ENCODE peak calls at places on chromosomes 1 and 21, in five cellular contexts. G is MV-4-11, S is anterior cingulate cortex, Z is dorsolateral prefrontal cortex, M is C1 segment of cervical spinal cord. O is an unnamed sample.

GRCh38 chr1:225689882-225690459 is 37.0 kb upstream of the ENAH start:
- DNase-seq in M (no peak), S (no peak), Z (no peak), G (peak; percentile 83), O (no peak)

GRCh38 chr1:10663668-10664035 is 132.8 kb downstream of the CASZ1 start:
- DNase-seq in S (peak; percentile 37), M (peak; percentile 24), Z (peak; percentile 75), G (no peak), O (peak; percentile 33)

GRCh38 chr1:59139396-59139795 is 157.5 kb upstream of the FGGY start:
- DNase-seq in G (no peak), Z (no peak), M (no peak), S (no peak), O (no peak)

GRCh38 chr21:31253684-31254083 is 90.4 kb downstream of the TIAM1 start:
- DNase-seq in S (no peak), M (no peak), G (no peak), Z (no peak), O (peak; percentile 64)

GRCh38 chr1:100074604-100075395 is 57.9 kb downstream of the SASS6 start:
- DNase-seq in Z (no peak), G (no peak), S (no peak), M (no peak), O (no peak)

GRCh38 chr1:94543003-94543402 is 1.4 kb upstream of the F3 start:
- DNase-seq in S (no peak), M (no peak), G (peak; percentile 57), Z (no peak), O (no peak)

GRCh38 chr1:231855966-231856365 is 229.4 kb downstream of the DISC1 start:
- DNase-seq in M (no peak), G (no peak), Z (no peak), S (no peak), O (no peak)

GRCh38 chr1:198121058-198121829 is 35.6 kb upstream of the NEK7 start:
- DNase-seq in G (no peak), Z (no peak), S (no peak), M (no peak), O (no peak)

GRCh38 chr1:159843459-159843858 is 16.8 kb downstream of the SLAMF8 start:
- DNase-seq in Z (no peak), G (no peak), M (no peak), S (no peak), O (no peak)

GRCh38 chr1:236844499-236845271 is 49.6 kb downstream of the MTR start:
- DNase-seq in Z (no peak), M (no peak), S (no peak), G (no peak), O (no peak)

GRCh38 chr1:190102757-190103326 is 374.8 kb downstream of the BRINP3 start:
- DNase-seq in Z (no peak), G (no peak), S (no peak), M (no peak), O (no peak)

GRCh38 chr21:17732306-17732705 is 86.8 kb downstream of the C21orf91 start:
- DNase-seq in G (no peak), Z (no peak), S (no peak), M (no peak), O (no peak)

GRCh38 chr1:51855624-51856023 is 22.9 kb downstream of the NRDC start:
- DNase-seq in S (no peak), G (no peak), Z (no peak), M (no peak), O (no peak)

GRCh38 chr1:45792744-45793143 is 10.7 kb upstream of the MAST2 start:
- DNase-seq in G (peak; percentile 53), S (no peak), Z (no peak), M (no peak), O (no peak)

GRCh38 chr21:29077651-29078090 is 4.2 kb upstream of the CCT8 start:
- DNase-seq in G (peak; percentile 15), M (no peak), S (no peak), Z (no peak), O (no peak)

GRCh38 chr21:15090390-15090789 is 25.6 kb upstream of the NRIP1 start:
- DNase-seq in S (no peak), M (no peak), G (no peak), Z (no peak), O (no peak)

GRCh38 chr1:52403566-52404115 is 582 bp downstream of the ORC1 start:
- DNase-seq in Z (no peak), M (no peak), G (peak; percentile 79), S (no peak), O (peak; percentile 7)

GRCh38 chr1:36576118-36576517 is 93.4 kb upstream of the CSF3R start:
- DNase-seq in S (peak; percentile 44), G (no peak), Z (peak; percentile 70), M (peak; percentile 19), O (peak; percentile 45)

GRCh38 chr1:32997381-32997891 is 32.8 kb upstream of the RNF19B start:
- DNase-seq in Z (no peak), S (no peak), M (no peak), G (no peak), O (no peak)

GRCh38 chr1:235954306-235955283 is 87.9 kb upstream of the LYST start:
- DNase-seq in G (peak; percentile 98), Z (no peak), S (no peak), M (no peak), O (no peak)

GRCh38 chr21:45992311-45993209 is 11.0 kb downstream of the COL6A1 start:
- DNase-seq in S (no peak), G (no peak), Z (peak; percentile 27), M (no peak), O (no peak)

GRCh38 chr1:212470059-212470458 is 37.3 kb downstream of the NENF start:
- DNase-seq in G (no peak), M (peak; percentile 59), Z (peak; percentile 85), S (peak; percentile 64), O (peak; percentile 11)

GRCh38 chr1:27967106-27967883 is 7.5 kb downstream of the XKR8 start:
- DNase-seq in M (no peak), S (no peak), Z (no peak), G (no peak), O (no peak)